ENCODE peak calls at places on chromosomes 16 and 17, in four cellular contexts. M is suprapubic skin, E is upper lobe of left lung, X is breast epithelium. O is an unnamed sample.

GRCh38 chr17:50768348-50768761 is 1.0 kb upstream of the ANKRD40CL start:
- DNase-seq in X (peak), E (peak), M (no peak), O (no peak)

GRCh38 chr17:45147102-45147580 is 1.1 kb upstream of the HEXIM1 start:
- DNase-seq in E (peak), M (peak), X (peak), O (no peak)

GRCh38 chr16:85917959-85918358 is 19.0 kb downstream of the IRF8 start:
- DNase-seq in M (no peak), E (no peak), X (no peak), O (no peak)

GRCh38 chr17:55609737-55610201 is 98.5 kb upstream of the SMIM36 start:
- DNase-seq in E (no peak), M (no peak), X (no peak), O (no peak)

GRCh38 chr17:8224891-8225812 is 14.8 kb upstream of the AURKB start:
- DNase-seq in X (no peak), E (peak), M (no peak), O (no peak)

GRCh38 chr17:29116652-29117439 is 63.4 kb downstream of the MYO18A start:
- DNase-seq in X (peak), M (peak), E (peak), O (peak)

GRCh38 chr17:76562734-76563148 is 22.9 kb downstream of the PRCD start:
- DNase-seq in E (no peak), M (no peak), X (no peak), O (no peak)

GRCh38 chr17:69223809-69224208 is 4.8 kb downstream of the ABCA10 start:
- DNase-seq in E (no peak), X (no peak), M (no peak), O (no peak)

GRCh38 chr16:57071840-57072541 is 20.4 kb upstream of the CPNE2 start:
- DNase-seq in E (no peak), X (no peak), M (no peak), O (no peak)

GRCh38 chr17:40303009-40303657 is 5.8 kb upstream of the RARA start:
- DNase-seq in M (no peak), E (no peak), X (no peak), O (peak)

GRCh38 chr17:40303706-40304450 is 5.1 kb upstream of the RARA start:
- DNase-seq in M (peak), E (no peak), X (no peak), O (no peak)

GRCh38 chr17:40298726-40299125 is 10.3 kb upstream of the RARA start:
- DNase-seq in M (no peak), X (no peak), E (no peak), O (no peak)

GRCh38 chr17:40304464-40304863 is 4.5 kb upstream of the RARA start:
- DNase-seq in X (no peak), M (no peak), E (no peak), O (no peak)

GRCh38 chr17:40301315-40301714 is 7.7 kb upstream of the RARA start:
- DNase-seq in M (no peak), E (no peak), X (peak), O (no peak)
- TF ChIP-seq POLR2AphosphoS5 in M (no peak), E (no peak), X (no peak), O (no peak)

GRCh38 chr17:78408476-78409020 is 30.1 kb downstream of the PGS1 start:
- DNase-seq in M (no peak), E (no peak), X (no peak), O (no peak)
- TF ChIP-seq POLR2AphosphoS5 in M (no peak), E (no peak), X (no peak), O (no peak)

GRCh38 chr17:3978421-3979275 is 14.4 kb upstream of the ATP2A3 start:
- DNase-seq in E (no peak), M (peak), X (no peak), O (no peak)

GRCh38 chr17:3977387-3977786 is 13.2 kb upstream of the ATP2A3 start:
- DNase-seq in M (peak), E (no peak), X (no peak), O (no peak)

GRCh38 chr17:3974980-3975379 is 10.7 kb upstream of the ATP2A3 start:
- DNase-seq in M (no peak), E (no peak), X (no peak), O (no peak)

GRCh38 chr17:3979276-3979583 is 15.0 kb upstream of the ATP2A3 start:
- DNase-seq in M (no peak), E (no peak), X (no peak), O (no peak)

GRCh38 chr17:3976675-3977171 is 12.5 kb upstream of the ATP2A3 start:
- DNase-seq in M (peak), X (peak), E (peak), O (no peak)
- TF ChIP-seq POLR2AphosphoS5 in M (no peak), X (peak), E (peak), O (no peak)

GRCh38 chr16:65833171-65833871 is 533.2 kb upstream of the CDH5 start:
- DNase-seq in X (no peak), E (no peak), M (no peak), O (no peak)
- TF ChIP-seq POLR2AphosphoS5 in X (no peak), E (no peak), M (no peak), O (no peak)

DNA sequence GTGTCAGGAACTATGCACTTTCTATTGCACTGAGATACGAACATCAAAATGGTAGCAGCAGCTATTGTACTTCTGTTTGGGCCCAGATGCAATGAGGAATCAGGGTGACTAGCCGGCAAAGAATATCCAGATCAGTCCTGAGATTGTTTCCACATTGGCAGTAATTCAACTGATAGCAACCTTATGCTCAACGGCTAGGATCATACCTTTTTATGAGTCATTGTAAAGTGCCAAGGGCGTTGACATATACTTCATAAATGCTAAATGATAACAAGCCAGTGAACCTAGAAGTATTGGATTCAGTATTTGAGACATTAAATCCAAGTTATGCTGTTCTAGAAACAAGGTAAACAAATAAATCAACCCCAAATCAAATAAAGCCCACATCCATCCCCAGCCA is 207.1 kb upstream of the ZFHX3 start:
- DNase-seq in M (no peak), E (no peak), X (no peak), O (no peak)
- TF ChIP-seq POLR2AphosphoS5 in M (no peak), E (no peak), X (no peak), O (no peak)

GRCh38 chr16:14520753-14521152 is 109.3 kb downstream of the PARN start:
- DNase-seq in E (no peak), X (no peak), M (no peak), O (no peak)
- TF ChIP-seq POLR2AphosphoS5 in E (no peak), X (no peak), M (no peak), O (no peak)

GRCh38 chr16:75486014-75486404 is 9.2 kb downstream of the CHST6 start:
- DNase-seq in X (peak), E (no peak), M (no peak), O (no peak)
- TF ChIP-seq POLR2AphosphoS5 in X (no peak), E (no peak), M (no peak), O (no peak)

GRCh38 chr16:88692861-88693260 is 6.6 kb upstream of the SNAI3 start:
- DNase-seq in X (no peak), E (no peak), M (no peak), O (no peak)

GRCh38 chr16:88693420-88694177 is 7.3 kb upstream of the SNAI3 start:
- DNase-seq in M (no peak), E (peak), X (no peak), O (no peak)

GRCh38 chr16:88691129-88691813 is 5.0 kb upstream of the SNAI3 start:
- DNase-seq in E (peak), X (no peak), M (no peak), O (no peak)

GRCh38 chr16:88690341-88691128 is 4.2 kb upstream of the SNAI3 start:
- DNase-seq in E (no peak), X (no peak), M (no peak), O (no peak)

DNA sequence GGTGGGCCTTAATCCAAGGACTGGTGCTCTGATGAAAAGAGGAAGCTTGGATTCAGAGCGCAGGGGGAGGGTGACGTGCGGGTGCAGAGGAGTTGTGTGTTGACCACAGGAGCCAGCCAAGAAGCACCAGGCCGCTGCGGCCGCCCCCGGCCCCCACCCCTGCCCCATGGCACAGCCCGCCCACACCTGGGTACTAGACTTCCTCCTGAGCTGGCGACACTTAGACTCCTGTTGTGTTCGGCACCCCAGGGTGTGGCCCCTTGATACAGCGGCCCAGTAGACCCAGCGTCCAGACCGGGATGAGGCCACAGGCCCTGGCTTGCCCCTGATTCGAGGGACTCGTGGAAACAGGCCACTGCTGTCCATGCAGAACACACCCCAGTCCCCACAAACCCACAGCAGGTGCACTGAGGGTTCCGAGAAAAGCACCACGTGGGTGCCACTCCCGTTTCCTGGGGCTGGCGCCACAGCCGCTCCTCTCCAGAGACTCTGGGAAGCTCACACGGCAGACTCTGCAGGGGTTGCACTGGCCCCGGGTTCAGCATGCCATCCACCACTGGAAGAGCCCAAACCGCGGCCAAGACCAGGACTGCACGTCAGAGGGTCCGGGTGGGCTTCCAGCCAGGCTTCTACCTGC is 5.7 kb upstream of the SNAI3 start:
- DNase-seq in M (no peak), X (no peak), E (peak), O (peak)
- TF ChIP-seq POLR2AphosphoS5 in M (no peak), X (no peak), E (no peak), O (no peak)